ENCODE peak calls at places on chromosomes 7 and 10, in seven cellular contexts. V is mammary epithelial cell; I is tibial artery; L is Peyer's patch; Y is EL; W is stimulated activated CD8-positive, alpha-beta memory T cell treated with anti-CD3 and anti-CD28 coated beads, Interleukin-15, amount 100 ng/mL, for 24 hours; B is HEK293T. P is an unnamed sample.

GRCh38 chr10:34299105-34299611 is 515.9 kb downstream of the PARD3 start:
- DNase-seq in B (no peak), W (no peak), Y (peak; percentile 15), V (peak; percentile 34), I (no peak), L (no peak), P (peak; percentile 46)

GRCh38 chr7:123748171-123748733 is 551 bp downstream of the WASL start:
- DNase-seq in W (no peak), V (peak; percentile 41), L (peak; percentile 79), Y (peak; percentile 26), I (peak; percentile 70), B (peak; percentile 42), P (peak; percentile 33)

GRCh38 chr7:149468208-149468607 is 7.3 kb upstream of the ZNF777 start:
- DNase-seq in B (no peak), I (no peak), W (no peak), Y (no peak), V (peak; percentile 70), L (no peak), P (peak; percentile 96)

GRCh38 chr10:4069491-4069890 is 284.5 kb upstream of the KLF6 start:
- DNase-seq in Y (peak; percentile 65), I (no peak), B (no peak), V (peak; percentile 68), W (no peak), L (no peak), P (peak; percentile 80)

GRCh38 chr7:146249272-146249671 is 132.7 kb downstream of the CNTNAP2 start:
- DNase-seq in B (no peak), I (no peak), Y (no peak), V (no peak), W (no peak), L (no peak), P (no peak)

GRCh38 chr7:109377076-109377884 is 807.6 kb downstream of the DNAJB9 start:
- DNase-seq in B (no peak), I (no peak), V (no peak), Y (no peak), L (no peak), W (no peak), P (no peak)

GRCh38 chr10:5584895-5585516 is 60.2 kb downstream of the CALML3 start:
- DNase-seq in I (peak; percentile 37), Y (peak; percentile 99), V (peak; percentile 100), W (no peak), B (no peak), L (peak; percentile 34), P (peak; percentile 87)

GRCh38 chr7:136914016-136914415 is 45.6 kb downstream of the CHRM2 start:
- DNase-seq in I (no peak), Y (no peak), V (no peak), W (no peak), L (no peak), B (no peak), P (no peak)

GRCh38 chr7:115561341-115562110 is 469.0 kb downstream of the TFEC start:
- DNase-seq in V (no peak), B (no peak), L (no peak), W (no peak), Y (peak; percentile 87), I (no peak), P (peak; percentile 99)

GRCh38 chr7:39421251-39421650 is 145.0 kb upstream of the YAE1 start:
- DNase-seq in W (no peak), V (no peak), Y (no peak), I (no peak), L (no peak), B (no peak), P (no peak)

GRCh38 chr7:41097501-41097900 is 605.4 kb downstream of the INHBA start:
- DNase-seq in L (no peak), V (peak; percentile 95), Y (peak; percentile 70), I (no peak), B (no peak), W (no peak), P (peak; percentile 90)

GRCh38 chr7:78400038-78400437 is 601.5 kb downstream of the PHTF2 start:
- DNase-seq in L (no peak), B (no peak), V (no peak), Y (no peak), W (no peak), I (no peak), P (no peak)

GRCh38 chr7:106521115-106521514 is 139.8 kb downstream of the CCDC71L start:
- DNase-seq in L (no peak), W (no peak), I (no peak), Y (no peak), B (no peak), V (peak; percentile 19), P (no peak)

GRCh38 chr7:50962962-50963374 is 180.3 kb upstream of the GRB10 start:
- DNase-seq in Y (peak; percentile 91), W (no peak), I (no peak), B (peak; percentile 28), L (peak; percentile 90), V (peak; percentile 70), P (peak; percentile 38)

GRCh38 chr10:17101910-17102266 is 27.7 kb downstream of the CUBN start:
- DNase-seq in B (no peak), I (no peak), L (no peak), V (no peak), W (no peak), Y (no peak), P (no peak)

GRCh38 chr7:134368851-134369533 is 52.3 kb upstream of the SLC35B4 start:
- DNase-seq in V (peak; percentile 74), B (no peak), I (no peak), L (no peak), Y (peak; percentile 23), W (no peak), P (peak; percentile 95)

GRCh38 chr10:114271779-114272167 is 32.7 kb downstream of the VWA2 start:
- DNase-seq in L (no peak), I (peak; percentile 74), W (no peak), Y (peak; percentile 95), V (peak; percentile 96), B (no peak), P (peak; percentile 95)

GRCh38 chr10:22554481-22555182 is 159.7 kb downstream of the PIP4K2A start:
- DNase-seq in W (no peak), V (no peak), B (peak; percentile 63), I (peak; percentile 85), L (no peak), Y (no peak), P (peak; percentile 89)

GRCh38 chr10:97659589-97659988 is 19.1 kb downstream of the PI4K2A start:
- DNase-seq in B (no peak), W (no peak), Y (peak; percentile 63), L (no peak), I (no peak), V (no peak), P (peak; percentile 68)

GRCh38 chr7:27661776-27662489 is 750 bp downstream of the HIBADH start:
- DNase-seq in B (no peak), L (no peak), Y (peak; percentile 27), W (no peak), V (peak; percentile 45), I (peak; percentile 72), P (peak; percentile 24)

GRCh38 chr7:44858161-44858560 is 10.3 kb upstream of the H2AZ2 start:
- DNase-seq in I (no peak), Y (no peak), B (no peak), V (no peak), W (no peak), L (no peak), P (no peak)

GRCh38 chr7:105127179-105127578 is 113.2 kb downstream of the KMT2E start:
- DNase-seq in Y (no peak), I (no peak), V (no peak), L (no peak), W (no peak), B (no peak), P (no peak)

GRCh38 chr10:109214916-109215740 is 708.2 kb downstream of the XPNPEP1 start:
- DNase-seq in B (no peak), W (no peak), V (no peak), Y (no peak), L (no peak), I (no peak), P (peak; percentile 18)

GRCh38 chr10:5148678-5149032 is 36.3 kb downstream of the AKR1C8 start:
- DNase-seq in B (no peak), I (no peak), Y (no peak), L (no peak), W (no peak), V (no peak), P (no peak)

GRCh38 chr10:50224330-50224952 is 26.9 kb downstream of the ASAH2 start:
- DNase-seq in B (peak; percentile 56), I (no peak), V (peak; percentile 74), W (no peak), L (no peak), Y (peak; percentile 72), P (peak; percentile 57)

GRCh38 chr7:116740758-116741462 is 68.9 kb downstream of the MET start:
- DNase-seq in B (no peak), V (peak; percentile 73), W (no peak), L (no peak), Y (no peak), I (no peak), P (no peak)

GRCh38 chr10:110996256-110996655 is 76.9 kb downstream of the SHOC2 start:
- DNase-seq in B (no peak), Y (no peak), V (no peak), L (no peak), I (no peak), W (no peak), P (no peak)

P was measured in amniotic epithelial cell.